ENCODE peak calls at places on chromosomes 12 and 14, in four cellular contexts. One of them, this sample, is unnamed.

GRCh38 chr12:15928870-15929571 is 17.9 kb downstream of the DERA start:
- DNase-seq in mucosa of descending colon: no peak
- DNase-seq in transverse colon: no peak
- DNase-seq in progenitor cell of endocrine pancreas: no peak
- DNase-seq in this sample: no peak

GRCh38 chr14:22282429-22282828 is 306.6 kb downstream of the DAD1 start:
- DNase-seq in progenitor cell of endocrine pancreas: no peak
- DNase-seq in transverse colon: no peak
- DNase-seq in mucosa of descending colon: no peak
- DNase-seq in this sample: no peak

GRCh38 chr14:68523326-68523610 is 269.6 kb downstream of the ZFP36L1 start:
- DNase-seq in mucosa of descending colon: no peak
- DNase-seq in progenitor cell of endocrine pancreas: no peak
- DNase-seq in transverse colon: no peak
- DNase-seq in this sample: no peak

GRCh38 chr14:57402173-57402852 is 11.9 kb downstream of the NAA30 start:
- DNase-seq in mucosa of descending colon: no peak
- DNase-seq in transverse colon: no peak
- DNase-seq in progenitor cell of endocrine pancreas: no peak
- DNase-seq in this sample: no peak

GRCh38 chr12:6935551-6936377 is 7.9 kb upstream of the RNU7-1 start:
- DNase-seq in progenitor cell of endocrine pancreas: no peak
- DNase-seq in transverse colon: no peak
- DNase-seq in mucosa of descending colon: peak; percentile 58
- DNase-seq in this sample: no peak

GRCh38 chr14:103317251-103317650 is 16.8 kb upstream of the EIF5 start:
- DNase-seq in progenitor cell of endocrine pancreas: no peak
- DNase-seq in transverse colon: no peak
- DNase-seq in mucosa of descending colon: no peak
- DNase-seq in this sample: peak; percentile 35

GRCh38 chr14:37623552-37623951 is 28.1 kb downstream of the TTC6 start:
- DNase-seq in mucosa of descending colon: no peak
- DNase-seq in transverse colon: no peak
- DNase-seq in progenitor cell of endocrine pancreas: no peak
- DNase-seq in this sample: peak; percentile 63

GRCh38 chr12:26374934-26375333 is 179.6 kb downstream of the SSPN start:
- DNase-seq in transverse colon: no peak
- DNase-seq in progenitor cell of endocrine pancreas: no peak
- DNase-seq in mucosa of descending colon: no peak
- DNase-seq in this sample: no peak

GRCh38 chr14:88829188-88829587 is 4.7 kb downstream of the TTC8 start:
- DNase-seq in progenitor cell of endocrine pancreas: no peak
- DNase-seq in transverse colon: no peak
- DNase-seq in mucosa of descending colon: no peak
- DNase-seq in this sample: no peak

GRCh38 chr12:68975811-68976210 is 42.8 kb upstream of the CPM start:
- DNase-seq in transverse colon: no peak
- DNase-seq in mucosa of descending colon: no peak
- DNase-seq in progenitor cell of endocrine pancreas: no peak
- DNase-seq in this sample: no peak

GRCh38 chr12:1590083-1590979 is 4.0 kb downstream of the FBXL14 start:
- DNase-seq in progenitor cell of endocrine pancreas: no peak
- DNase-seq in transverse colon: peak; percentile 24
- DNase-seq in mucosa of descending colon: no peak
- DNase-seq in this sample: no peak

GRCh38 chr14:103191856-103192835 is 68.9 kb downstream of the TNFAIP2 start:
- DNase-seq in progenitor cell of endocrine pancreas: no peak
- DNase-seq in transverse colon: no peak
- DNase-seq in mucosa of descending colon: no peak
- DNase-seq in this sample: no peak

GRCh38 chr12:124739953-124740561 is 123.6 kb downstream of the SCARB1 start:
- DNase-seq in transverse colon: no peak
- DNase-seq in mucosa of descending colon: no peak
- DNase-seq in progenitor cell of endocrine pancreas: no peak
- DNase-seq in this sample: no peak

GRCh38 chr14:77302926-77303325 is 17.8 kb downstream of the POMT2 start:
- DNase-seq in transverse colon: no peak
- DNase-seq in mucosa of descending colon: no peak
- DNase-seq in progenitor cell of endocrine pancreas: no peak
- DNase-seq in this sample: no peak

GRCh38 chr12:94266796-94267529 is 118.6 kb downstream of the PLXNC1 start:
- DNase-seq in transverse colon: no peak
- DNase-seq in mucosa of descending colon: no peak
- DNase-seq in progenitor cell of endocrine pancreas: no peak
- DNase-seq in this sample: no peak

GRCh38 chr12:89947437-89948265 is 239.0 kb upstream of the ATP2B1 start:
- DNase-seq in transverse colon: no peak
- DNase-seq in progenitor cell of endocrine pancreas: no peak
- DNase-seq in mucosa of descending colon: no peak
- DNase-seq in this sample: peak; percentile 78

GRCh38 chr12:15688838-15689237 is 100.3 kb downstream of the EPS8 start:
- DNase-seq in mucosa of descending colon: no peak
- DNase-seq in progenitor cell of endocrine pancreas: no peak
- DNase-seq in transverse colon: no peak
- DNase-seq in this sample: no peak

GRCh38 chr12:130286041-130286440 is 51.6 kb upstream of the PIWIL1 start:
- DNase-seq in mucosa of descending colon: no peak
- DNase-seq in progenitor cell of endocrine pancreas: no peak
- DNase-seq in transverse colon: no peak
- DNase-seq in this sample: no peak

GRCh38 chr14:69711471-69712216 is 55.3 kb upstream of the SRSF5 start:
- DNase-seq in progenitor cell of endocrine pancreas: no peak
- DNase-seq in mucosa of descending colon: no peak
- DNase-seq in transverse colon: peak; percentile 26
- DNase-seq in this sample: no peak

GRCh38 chr12:113099364-113099763 is 36.2 kb downstream of the RASAL1 start:
- DNase-seq in mucosa of descending colon: no peak
- DNase-seq in transverse colon: no peak
- DNase-seq in progenitor cell of endocrine pancreas: no peak
- DNase-seq in this sample: no peak

GRCh38 chr12:67531519-67531918 is 117.0 kb upstream of the DYRK2 start:
- DNase-seq in mucosa of descending colon: no peak
- DNase-seq in transverse colon: no peak
- DNase-seq in progenitor cell of endocrine pancreas: no peak
- DNase-seq in this sample: no peak